ENCODE peak calls at places on chromosome 4, in six cellular contexts. H, M, Q, K, L and V are unnamed samples.

GRCh38 chr4:169810325-169811323 is 52.9 kb upstream of the HPF1 start:
- DNase-seq in H (no peak), M (no peak), Q (peak; percentile 8), K (peak; percentile 87), L (peak; percentile 75), V (no peak)

GRCh38 chr4:144718958-144719512 is 73.1 kb downstream of the HHIP start:
- DNase-seq in H (no peak), M (no peak), Q (no peak), K (no peak), L (no peak), V (no peak)

GRCh38 chr4:10765386-10765785 is 80.8 kb upstream of the CLNK start:
- DNase-seq in H (no peak), M (no peak), Q (no peak), K (no peak), L (no peak), V (no peak)

GRCh38 chr4:4880492-4880891 is 21.0 kb downstream of the MSX1 start:
- DNase-seq in H (no peak), M (no peak), Q (no peak), K (no peak), L (no peak), V (no peak)

GRCh38 chr4:147096667-147097604 is 151.3 kb upstream of the TTC29 start:
- DNase-seq in H (no peak), M (no peak), Q (no peak), K (peak; percentile 82), L (peak; percentile 36), V (peak; percentile 39)

GRCh38 chr4:95093936-95094929 is 336.5 kb downstream of the BMPR1B start:
- DNase-seq in H (no peak), M (no peak), Q (no peak), K (no peak), L (no peak), V (no peak)

GRCh38 chr4:145773581-145774234 is 93.8 kb downstream of the C4orf51 start:
- DNase-seq in H (no peak), M (peak; percentile 34), Q (peak; percentile 37), K (no peak), L (no peak), V (no peak)

GRCh38 chr4:25162566-25162965 is 2.3 kb upstream of the SEPSECS start:
- DNase-seq in H (no peak), M (no peak), Q (no peak), K (no peak), L (no peak), V (no peak)

GRCh38 chr4:124278477-124278876 is 434.1 kb downstream of the ANKRD50 start:
- DNase-seq in H (no peak), M (no peak), Q (no peak), K (peak; percentile 90), L (no peak), V (no peak)

GRCh38 chr4:38060829-38061431 is 100.7 kb downstream of the PTTG2 start:
- DNase-seq in H (no peak), M (no peak), Q (no peak), K (peak; percentile 75), L (no peak), V (no peak)

GRCh38 chr4:78951862-78952472 is 12.7 kb upstream of the PAQR3 start:
- DNase-seq in H (no peak), M (no peak), Q (no peak), K (peak; percentile 68), L (peak; percentile 52), V (peak; percentile 26)

GRCh38 chr4:81875962-81876650 is 404.4 kb upstream of the RASGEF1B start:
- DNase-seq in H (no peak), M (no peak), Q (no peak), K (no peak), L (no peak), V (no peak)

GRCh38 chr4:145437466-145437865 is 44.2 kb upstream of the SMAD1 start:
- DNase-seq in H (no peak), M (no peak), Q (no peak), K (no peak), L (no peak), V (no peak)

GRCh38 chr4:123547818-123548200 is 151.2 kb downstream of the SPRY1 start:
- DNase-seq in H (no peak), M (no peak), Q (no peak), K (no peak), L (no peak), V (no peak)

GRCh38 chr4:100688368-100688767 is 170.5 kb upstream of the EMCN start:
- DNase-seq in H (no peak), M (no peak), Q (no peak), K (no peak), L (no peak), V (no peak)

GRCh38 chr4:7904108-7904516 is 35.5 kb downstream of the AFAP1 start:
- DNase-seq in H (no peak), M (no peak), Q (no peak), K (peak; percentile 88), L (no peak), V (no peak)

GRCh38 chr4:139266208-139266582 is 13.8 kb downstream of the MGARP start:
- DNase-seq in H (no peak), M (no peak), Q (no peak), K (no peak), L (no peak), V (no peak)

GRCh38 chr4:139265654-139266053 is 14.4 kb downstream of the MGARP start:
- DNase-seq in H (no peak), M (no peak), Q (no peak), K (no peak), L (no peak), V (no peak)

GRCh38 chr4:139267301-139267700 is 12.7 kb downstream of the MGARP start:
- DNase-seq in H (no peak), M (no peak), Q (no peak), K (no peak), L (no peak), V (no peak)

DNA sequence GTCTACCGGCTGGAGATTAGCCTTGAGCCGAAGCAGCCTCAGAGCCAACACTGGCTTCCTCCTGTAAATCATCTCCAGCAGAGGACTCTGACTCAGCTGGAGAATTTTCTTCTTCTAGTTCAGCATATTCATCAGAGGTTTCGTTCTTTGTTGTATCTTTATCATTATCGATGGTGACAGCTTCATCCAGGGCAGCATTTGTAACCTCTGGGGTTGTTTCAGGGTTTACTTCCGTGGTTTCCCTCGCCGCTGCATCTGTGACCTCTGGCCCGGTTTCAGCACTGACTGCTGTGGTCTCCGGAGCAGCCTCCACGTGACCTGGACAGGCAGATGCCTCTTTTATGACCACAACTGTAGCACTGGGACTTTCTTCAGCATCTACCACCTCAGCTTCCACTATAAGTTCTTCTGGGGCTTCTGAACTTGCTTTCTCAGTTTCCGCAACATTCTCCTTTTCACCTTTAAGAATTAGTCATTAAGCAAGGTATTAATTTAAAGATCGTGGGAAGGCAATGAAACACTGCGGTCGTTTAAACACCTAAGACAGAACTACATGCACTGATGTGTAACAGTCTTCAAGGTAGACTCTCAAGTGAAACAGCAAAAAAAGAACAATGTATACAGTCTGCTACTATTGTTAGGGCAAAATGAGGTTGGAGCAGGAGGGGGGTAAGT is 13.3 kb downstream of the MGARP start:
- DNase-seq in H (peak; percentile 90), M (peak; percentile 73), Q (peak; percentile 96), K (peak; percentile 71), L (peak; percentile 75), V (peak; percentile 68)
- H3K4me3 ChIP-seq in H (peak overlapping the region; percentile 63), M (peak overlapping the region; percentile 54), Q (no peak overlapping the region), K (no peak overlapping the region), L (peak overlapping the region; percentile 36), V (peak overlapping the region; percentile 55)

GRCh38 chr4:140154572-140154891 is 548 bp upstream of the MAML3 start:
- DNase-seq in H (no peak), M (no peak), Q (no peak), K (no peak), L (no peak), V (no peak)
- H3K4me1 ChIP-seq in H (no peaks in the 10 kb centered on the region), M (no peaks in the 10 kb centered on the region), Q (peaks cover 14% of the 10 kb centered on the region), K (peaks cover 6% of the 10 kb centered on the region), L (peaks cover 17% of the 10 kb centered on the region), V (peaks cover 5% of the 10 kb centered on the region)

DNA sequence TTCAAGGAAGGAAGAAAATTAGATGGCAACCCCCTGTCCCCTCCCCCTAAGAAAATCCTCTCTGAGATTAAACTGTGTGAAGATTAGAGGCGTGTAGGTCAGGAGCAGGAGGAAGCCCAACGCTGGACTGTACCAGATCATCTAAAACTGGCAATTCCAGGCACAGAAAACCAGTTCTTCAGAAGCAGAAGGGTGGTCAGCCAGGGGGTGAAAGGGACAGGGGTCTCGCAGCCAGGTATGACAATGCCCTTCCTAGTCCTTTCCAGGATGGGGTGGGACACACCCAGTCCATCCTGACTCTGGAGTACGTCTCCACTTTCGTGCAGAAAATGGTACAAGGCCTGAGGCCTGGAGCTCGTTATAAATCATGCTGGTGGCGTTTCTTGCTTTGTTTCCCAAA is 3.3 kb upstream of the RHOH start:
- DNase-seq in H (no peak), M (no peak), Q (no peak), K (no peak), L (no peak), V (no peak)
- H3K4me3 ChIP-seq in H (no peak overlapping the region), M (no peak overlapping the region), Q (peak overlapping the region; percentile 88), K (no peak overlapping the region), L (peak overlapping the region; percentile 12), V (peak overlapping the region; percentile 59)

GRCh38 chr4:101953949-101954348 is 163.4 kb downstream of the BANK1 start:
- DNase-seq in H (no peak), M (no peak), Q (no peak), K (peak; percentile 63), L (no peak), V (no peak)
- H3K4me1 ChIP-seq in H (no peaks in the 10 kb centered on the region), M (no peaks in the 10 kb centered on the region), Q (no peaks in the 10 kb centered on the region), K (peaks cover 17% of the 10 kb centered on the region), L (peaks cover 7% of the 10 kb centered on the region), V (no peaks in the 10 kb centered on the region)

GRCh38 chr4:85496146-85496849 is 21.3 kb downstream of the ARHGAP24 start:
- DNase-seq in H (no peak), M (no peak), Q (no peak), K (peak; percentile 62), L (no peak), V (no peak)

GRCh38 chr4:85498068-85498733 is 23.3 kb downstream of the ARHGAP24 start:
- DNase-seq in H (no peak), M (peak; percentile 38), Q (peak; percentile 40), K (peak; percentile 79), L (no peak), V (no peak)

GRCh38 chr4:85496933-85497332 is 22.0 kb downstream of the ARHGAP24 start:
- DNase-seq in H (no peak), M (no peak), Q (no peak), K (peak; percentile 68), L (no peak), V (no peak)

GRCh38 chr4:85500110-85500867 is 25.3 kb downstream of the ARHGAP24 start:
- DNase-seq in H (no peak), M (no peak), Q (no peak), K (peak; percentile 50), L (no peak), V (no peak)

GRCh38 chr4:85499573-85499972 is 24.6 kb downstream of the ARHGAP24 start:
- DNase-seq in H (no peak), M (no peak), Q (no peak), K (no peak), L (no peak), V (no peak)
- H3K4me3 ChIP-seq in H (no peak overlapping the region), M (no peak overlapping the region), Q (no peak overlapping the region), K (no peak overlapping the region), L (no peak overlapping the region), V (no peak overlapping the region)

GRCh38 chr4:183897193-183897592 is 7.9 kb upstream of the STOX2 start:
- DNase-seq in H (no peak), M (no peak), Q (no peak), K (no peak), L (no peak), V (no peak)
- H3K4me1 ChIP-seq in H (no peaks in the 10 kb centered on the region), M (no peaks in the 10 kb centered on the region), Q (no peaks in the 10 kb centered on the region), K (no peaks in the 10 kb centered on the region), L (no peaks in the 10 kb centered on the region), V (no peaks in the 10 kb centered on the region)